ENCODE peak calls at places on chromosomes 3 and 15, in four cellular contexts. N is heart left ventricle, Y is HCT116, I is heart right ventricle. Q is an unnamed sample. For H3K4me1, the result is how much of the 10 kb centered on the place peaks cover.

GRCh38 chr15:36332301-36332700 is 247.1 kb upstream of the CDIN1 start:
- DNase-seq in N (no peak), Y (no peak), I (no peak), Q (no peak)

GRCh38 chr3:11195201-11195600 is 40.9 kb downstream of the HRH1 start:
- DNase-seq in N (no peak), Y (no peak), I (no peak), Q (no peak)

GRCh38 chr3:100730524-100730923 is 21.2 kb downstream of the TFG start:
- DNase-seq in N (no peak), Y (no peak), I (no peak), Q (no peak)

GRCh38 chr3:61985020-61985419 is 388.3 kb downstream of the FEZF2 start:
- DNase-seq in N (no peak), Y (no peak), I (no peak), Q (no peak)

GRCh38 chr15:31497838-31498237 is 171.2 kb downstream of the KLF13 start:
- DNase-seq in N (no peak), Y (no peak), I (no peak), Q (no peak)

GRCh38 chr3:127157181-127157828 is 35.6 kb upstream of the PRR23E start:
- DNase-seq in N (no peak), Y (no peak), I (no peak), Q (no peak)

GRCh38 chr3:29513236-29513635 is 232.4 kb downstream of the RBMS3 start:
- DNase-seq in N (no peak), Y (no peak), I (peak), Q (no peak)

GRCh38 chr3:125231895-125232294 is 19.3 kb upstream of the SLC12A8 start:
- DNase-seq in N (no peak), Y (no peak), I (no peak), Q (no peak)

GRCh38 chr15:41564286-41564959 is 5.4 kb downstream of the TYRO3 start:
- DNase-seq in N (no peak), Y (no peak), I (no peak), Q (peak)

GRCh38 chr3:99972380-99973104 is 141.8 kb downstream of the FILIP1L start:
- DNase-seq in N (no peak), Y (no peak), I (no peak), Q (no peak)

GRCh38 chr15:60582370-60583036 is 103.6 kb upstream of the ICE2 start:
- DNase-seq in N (no peak), Y (no peak), I (no peak), Q (no peak)

GRCh38 chr3:42539871-42540714 is 37.6 kb downstream of the VIPR1 start:
- DNase-seq in N (no peak), Y (peak), I (peak), Q (peak)

GRCh38 chr3:21893250-21893649 is 142.2 kb upstream of the ZNF385D start:
- DNase-seq in N (no peak), Y (no peak), I (no peak), Q (no peak)

GRCh38 chr3:111318289-111318688 is 223.7 kb upstream of the CD96 start:
- DNase-seq in N (no peak), Y (no peak), I (no peak), Q (no peak)

DNA sequence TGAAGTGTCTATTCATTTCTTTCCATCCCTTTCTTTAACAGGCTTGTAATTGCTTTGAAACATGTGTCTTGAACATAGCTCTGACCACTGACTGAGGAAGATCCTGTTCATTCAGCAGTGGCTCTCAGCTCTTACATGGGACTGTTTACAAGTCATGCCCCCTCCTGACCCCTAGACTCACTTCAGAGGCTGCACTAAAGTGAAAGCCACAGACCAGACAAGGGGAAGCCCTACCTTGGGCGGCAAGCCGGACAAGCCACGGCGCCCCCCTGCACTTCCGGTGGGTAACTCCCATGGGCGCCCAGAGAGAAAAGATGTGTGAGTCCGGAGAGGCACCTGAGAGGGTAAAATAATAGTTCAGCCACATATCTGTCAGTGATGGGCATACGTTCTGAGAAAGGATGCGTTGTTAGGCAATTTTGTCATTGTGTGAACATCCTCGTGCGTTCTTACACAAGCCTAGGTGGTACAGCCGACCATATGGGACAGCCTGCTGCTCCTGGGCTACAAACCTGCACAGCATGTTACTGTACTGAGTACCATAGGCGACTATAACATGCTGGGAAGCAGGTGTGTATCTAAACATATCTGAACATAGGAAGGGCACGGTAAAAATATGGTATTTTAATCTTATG is 116.2 kb downstream of the CHSY1 start:
- DNase-seq in N (no peak), Y (no peak), I (no peak), Q (no peak)
- TF ChIP-seq CTCF in N (no peak), Y (no peak), I (no peak), Q (no peak)

DNA sequence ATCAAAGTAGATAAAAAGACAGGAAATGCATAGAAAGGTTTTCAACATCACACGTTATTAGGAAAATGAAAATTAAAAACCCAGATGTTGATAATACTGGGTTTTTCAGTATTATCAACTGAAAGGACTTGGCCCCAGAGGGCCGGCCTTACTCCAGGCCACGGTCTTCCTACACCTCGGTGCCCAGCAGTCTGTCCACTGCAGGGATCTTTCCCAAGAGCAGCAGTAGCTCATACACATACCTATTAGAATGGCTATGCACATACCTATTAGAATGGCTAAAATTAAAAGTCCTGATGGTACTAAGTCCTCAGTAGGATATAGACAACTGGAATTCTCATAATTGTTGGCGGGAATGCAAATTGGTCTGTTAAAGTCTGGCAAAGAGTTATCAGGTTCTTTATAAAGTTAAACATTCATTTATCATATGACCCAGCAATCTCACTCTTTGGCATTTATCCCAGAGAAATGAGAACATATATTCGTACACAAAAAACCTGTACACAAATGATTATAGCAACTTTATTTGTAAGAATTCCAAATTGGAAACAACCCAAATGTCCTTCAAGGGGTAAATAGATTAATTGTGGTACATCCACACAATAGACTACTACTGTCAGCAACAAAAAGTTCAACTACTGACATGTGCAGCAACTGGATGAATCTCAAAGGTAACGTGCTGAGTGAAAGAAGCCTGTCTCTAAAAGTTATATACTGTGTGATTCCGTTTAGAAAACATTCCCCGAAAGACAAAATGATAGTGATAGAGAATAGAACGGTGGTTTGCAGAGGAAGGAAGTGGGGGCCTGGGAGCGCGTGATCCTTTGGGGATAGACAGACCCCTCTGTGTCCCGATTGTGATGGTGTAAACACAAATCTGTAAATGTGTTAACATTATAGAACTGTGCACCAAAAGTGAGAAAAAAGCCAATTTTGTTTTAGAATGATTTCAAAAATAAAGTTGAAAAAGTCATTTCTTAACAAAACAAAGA is 62.3 kb downstream of the MCTP2 start:
- DNase-seq in N (no peak), Y (no peak), I (no peak), Q (no peak)
- H3K4me1 ChIP-seq in N (under half), Y (under half), I (under half), Q (under half)

GRCh38 chr3:55584030-55584429 is 96.9 kb upstream of the WNT5A start:
- DNase-seq in N (no peak), Y (no peak), I (no peak), Q (no peak)
- H3K27ac ChIP-seq in N (no peak), Y (no peak), I (no peak), Q (no peak)

GRCh38 chr3:189502256-189502655 is 128.9 kb upstream of the TP63 start:
- DNase-seq in N (no peak), Y (no peak), I (no peak), Q (no peak)

GRCh38 chr3:189500798-189501495 is 130.2 kb upstream of the TP63 start:
- DNase-seq in N (no peak), Y (no peak), I (no peak), Q (no peak)

GRCh38 chr3:189502676-189503257 is 128.4 kb upstream of the TP63 start:
- DNase-seq in N (no peak), Y (no peak), I (no peak), Q (no peak)

GRCh38 chr3:189498995-189499704 is 132.0 kb upstream of the TP63 start:
- DNase-seq in N (no peak), Y (no peak), I (no peak), Q (no peak)

DNA sequence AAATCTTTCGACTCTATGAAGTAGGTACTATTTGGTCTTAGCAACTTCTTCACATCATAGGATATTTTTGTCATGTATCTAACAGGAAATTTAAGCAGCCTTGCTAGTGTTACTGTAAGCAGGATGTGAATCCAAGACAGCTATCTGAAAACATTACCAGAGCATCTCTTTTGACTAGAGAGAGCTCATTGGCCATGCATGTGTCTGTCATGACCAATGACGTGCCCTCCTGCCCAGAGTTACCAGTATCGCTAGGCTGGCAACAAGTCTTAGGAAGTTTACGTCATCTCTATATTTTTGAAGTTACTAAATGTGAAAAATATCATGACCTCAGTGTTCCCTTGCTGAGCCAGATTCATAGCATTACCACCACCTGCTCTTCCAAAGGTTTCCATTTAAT is 130.9 kb upstream of the TP63 start:
- DNase-seq in N (no peak), Y (no peak), I (no peak), Q (no peak)
- TF ChIP-seq CTCF in N (no peak), Y (no peak), I (no peak), Q (no peak)

DNA sequence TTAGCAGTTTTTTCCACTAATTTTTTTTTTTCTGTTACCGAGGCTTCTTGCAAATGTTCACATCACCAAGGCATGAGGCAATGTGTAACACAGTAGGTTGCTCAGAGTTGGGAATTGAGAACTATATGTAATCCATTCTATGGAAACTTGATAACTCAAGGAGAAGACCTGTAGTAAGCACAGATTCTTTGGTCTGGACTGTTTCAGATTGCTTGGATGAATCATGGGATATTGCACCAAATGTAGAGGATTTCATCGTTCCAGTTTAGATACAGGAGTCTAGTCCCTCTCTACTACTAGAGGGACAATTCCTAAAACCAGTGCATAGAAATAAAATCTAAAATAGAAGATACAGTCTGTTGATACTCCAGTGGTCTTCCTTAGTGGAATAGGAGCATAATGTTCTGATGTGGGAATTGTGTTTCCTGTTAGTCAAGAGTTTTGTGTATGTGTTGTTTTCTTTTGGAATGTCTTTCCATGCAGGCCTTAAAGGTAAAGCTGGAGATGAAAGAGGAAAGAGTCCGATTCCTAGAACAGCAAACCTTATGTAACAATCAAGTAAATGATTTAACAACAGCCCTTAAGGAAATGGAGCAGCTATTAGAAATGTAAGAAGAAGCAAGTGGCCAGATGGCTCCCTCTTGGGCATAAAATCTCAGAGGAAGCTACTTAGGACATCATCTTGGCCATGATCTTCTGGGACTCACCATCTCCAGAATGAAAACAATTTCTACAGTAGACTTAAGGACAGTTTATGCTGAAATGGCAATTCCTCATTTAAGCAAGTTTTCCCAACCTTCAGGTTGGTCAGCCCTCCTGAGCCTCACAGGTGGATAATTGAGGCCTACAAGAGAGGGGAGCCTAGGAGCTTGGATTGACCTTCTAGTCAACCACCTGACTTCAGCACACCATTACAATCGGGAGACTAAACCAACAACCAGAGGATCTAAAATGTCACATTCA is 10.7 kb downstream of the KNSTRN start:
- DNase-seq in N (no peak), Y (no peak), I (no peak), Q (no peak)
- H3K4me1 ChIP-seq in N (under half), Y (under half), I (under half), Q (under half)